ENCODE peak calls at places on chromosomes 12 and 14, in four cellular contexts. One of them, this sample, is unnamed.

GRCh38 chr12:29562167-29562776 is 64.8 kb upstream of the OVCH1 start:
- DNase-seq in IMR-90: peak; percentile 76
- DNase-seq in H9: no peak
- DNase-seq in H1: no peak
- DNase-seq in this sample: no peak

GRCh38 chr12:76346798-76347420 is 1.3 kb downstream of the BBS10 start:
- DNase-seq in H9: no peak
- DNase-seq in H1: no peak
- DNase-seq in IMR-90: peak; percentile 79
- DNase-seq in this sample: peak; percentile 43

GRCh38 chr12:54373619-54374554 is 9.6 kb upstream of the GPR84 start:
- DNase-seq in IMR-90: no peak
- DNase-seq in H1: no peak
- DNase-seq in H9: no peak
- DNase-seq in this sample: no peak

GRCh38 chr14:66403183-66403582 is 83.0 kb upstream of the CCDC196 start:
- DNase-seq in H9: no peak
- DNase-seq in IMR-90: peak; percentile 28
- DNase-seq in H1: no peak
- DNase-seq in this sample: peak; percentile 54

GRCh38 chr12:12606793-12607589 is 4.7 kb upstream of the CREBL2 start:
- DNase-seq in IMR-90: peak; percentile 65
- DNase-seq in H1: no peak
- DNase-seq in H9: no peak
- DNase-seq in this sample: peak; percentile 45

GRCh38 chr14:96461950-96462798 is 40.0 kb upstream of the PAPOLA start:
- DNase-seq in H1: no peak
- DNase-seq in IMR-90: no peak
- DNase-seq in H9: peak; percentile 43
- DNase-seq in this sample: peak; percentile 85

GRCh38 chr14:31265701-31266398 is 58.3 kb upstream of the HECTD1 start:
- DNase-seq in H1: no peak
- DNase-seq in IMR-90: peak; percentile 30
- DNase-seq in H9: no peak
- DNase-seq in this sample: no peak

GRCh38 chr12:68292157-68292940 is 38.9 kb upstream of the IL22 start:
- DNase-seq in H1: no peak
- DNase-seq in H9: no peak
- DNase-seq in IMR-90: no peak
- DNase-seq in this sample: no peak

GRCh38 chr12:51972424-51972812 is 20.9 kb downstream of the ACVR1B start:
- DNase-seq in H1: no peak
- DNase-seq in IMR-90: no peak
- DNase-seq in H9: no peak
- DNase-seq in this sample: peak; percentile 34

GRCh38 chr14:22002860-22003284 is 329.3 kb upstream of the OR4E1 start:
- DNase-seq in IMR-90: no peak
- DNase-seq in H1: peak; percentile 76
- DNase-seq in H9: peak; percentile 69
- DNase-seq in this sample: peak; percentile 63

GRCh38 chr14:84937044-84937443 is 592.9 kb upstream of the FLRT2 start:
- DNase-seq in IMR-90: no peak
- DNase-seq in H1: no peak
- DNase-seq in H9: no peak
- DNase-seq in this sample: no peak

GRCh38 chr12:27525373-27525772 is 1.4 kb downstream of the PPFIBP1 start:
- DNase-seq in H1: no peak
- DNase-seq in IMR-90: peak; percentile 81
- DNase-seq in H9: peak; percentile 69
- DNase-seq in this sample: peak; percentile 88

GRCh38 chr12:31245822-31246469 is 80.0 kb downstream of the SINHCAF start:
- DNase-seq in IMR-90: no peak
- DNase-seq in H9: peak; percentile 71
- DNase-seq in H1: no peak
- DNase-seq in this sample: peak; percentile 76

GRCh38 chr14:90604356-90604755 is 207.5 kb downstream of the CALM1 start:
- DNase-seq in IMR-90: no peak
- DNase-seq in H9: no peak
- DNase-seq in H1: no peak
- DNase-seq in this sample: no peak

GRCh38 chr14:28515571-28515970 is 251.0 kb upstream of the FOXG1 start:
- DNase-seq in IMR-90: peak; percentile 0
- DNase-seq in H9: no peak
- DNase-seq in H1: no peak
- DNase-seq in this sample: no peak

GRCh38 chr12:101828463-101829196 is 2.1 kb downstream of the GNPTAB start:
- DNase-seq in H9: no peak
- DNase-seq in IMR-90: no peak
- DNase-seq in H1: no peak
- DNase-seq in this sample: no peak

GRCh38 chr12:90510948-90511347 is 444.0 kb downstream of the CCER1 start:
- DNase-seq in H1: no peak
- DNase-seq in IMR-90: peak; percentile 76
- DNase-seq in H9: no peak
- DNase-seq in this sample: no peak

GRCh38 chr12:89882051-89882450 is 173.4 kb upstream of the ATP2B1 start:
- DNase-seq in IMR-90: peak; percentile 89
- DNase-seq in H1: no peak
- DNase-seq in H9: no peak
- DNase-seq in this sample: peak; percentile 23

GRCh38 chr12:15208140-15208539 is 13.1 kb downstream of the RERG start:
- DNase-seq in H1: no peak
- DNase-seq in IMR-90: no peak
- DNase-seq in H9: no peak
- DNase-seq in this sample: peak; percentile 34

GRCh38 chr12:72178871-72179270 is 93.3 kb upstream of the TRHDE start:
- DNase-seq in IMR-90: no peak
- DNase-seq in H9: no peak
- DNase-seq in H1: no peak
- DNase-seq in this sample: no peak

GRCh38 chr14:103533137-103533998 is 4.4 kb downstream of the TRMT61A start:
- DNase-seq in IMR-90: no peak
- DNase-seq in H1: no peak
- DNase-seq in H9: peak; percentile 27
- DNase-seq in this sample: no peak

GRCh38 chr12:25689996-25690501 is 137.0 kb upstream of the LMNTD1 start:
- DNase-seq in H9: no peak
- DNase-seq in IMR-90: no peak
- DNase-seq in H1: no peak
- DNase-seq in this sample: no peak

GRCh38 chr12:19066471-19067001 is 63.0 kb upstream of the PLEKHA5 start:
- DNase-seq in IMR-90: no peak
- DNase-seq in H1: no peak
- DNase-seq in H9: no peak
- DNase-seq in this sample: peak; percentile 23

GRCh38 chr12:51920046-51920445 is 12.7 kb downstream of the ACVRL1 start:
- DNase-seq in H1: no peak
- DNase-seq in IMR-90: no peak
- DNase-seq in H9: no peak
- DNase-seq in this sample: no peak

GRCh38 chr14:30005114-30005698 is 77.6 kb upstream of the PRKD1 start:
- DNase-seq in H1: no peak
- DNase-seq in IMR-90: peak; percentile 89
- DNase-seq in H9: no peak
- DNase-seq in this sample: peak; percentile 69

GRCh38 chr14:28751467-28752058 is 15.0 kb upstream of the FOXG1 start:
- DNase-seq in IMR-90: peak; percentile 49
- DNase-seq in H1: peak; percentile 72
- DNase-seq in H9: peak; percentile 72
- DNase-seq in this sample: peak; percentile 83

GRCh38 chr14:69921052-69921451 is 41.8 kb downstream of the SMOC1 start:
- DNase-seq in IMR-90: peak; percentile 92
- DNase-seq in H1: no peak
- DNase-seq in H9: no peak
- DNase-seq in this sample: no peak

GRCh38 chr14:43105305-43105704 is 1401.8 kb downstream of the FSCB start:
- DNase-seq in IMR-90: no peak
- DNase-seq in H1: no peak
- DNase-seq in H9: no peak
- DNase-seq in this sample: peak; percentile 10

GRCh38 chr14:49900973-49901372 is 8.1 kb downstream of the ARF6 start:
- DNase-seq in IMR-90: no peak
- DNase-seq in H1: no peak
- DNase-seq in H9: no peak
- DNase-seq in this sample: no peak

GRCh38 chr12:100988278-100988625 is 193.7 kb downstream of the ANO4 start:
- DNase-seq in IMR-90: no peak
- DNase-seq in H1: no peak
- DNase-seq in H9: peak; percentile 45
- DNase-seq in this sample: no peak

GRCh38 chr14:81031488-81031887 is 76.1 kb downstream of the TSHR start:
- DNase-seq in H1: no peak
- DNase-seq in IMR-90: no peak
- DNase-seq in H9: no peak
- DNase-seq in this sample: no peak

GRCh38 chr12:31221566-31221945 is 104.4 kb downstream of the SINHCAF start:
- DNase-seq in H9: no peak
- DNase-seq in IMR-90: no peak
- DNase-seq in H1: no peak
- DNase-seq in this sample: no peak

GRCh38 chr14:51067306-51067705 is 27.6 kb downstream of the TRIM9 start:
- DNase-seq in H1: no peak
- DNase-seq in H9: no peak
- DNase-seq in IMR-90: no peak
- DNase-seq in this sample: peak; percentile 60
- H4K5ac ChIP-seq in H1: no peak overlapping the region
- H4K5ac ChIP-seq in H9: no peak overlapping the region
- H4K5ac ChIP-seq in IMR-90: no peak overlapping the region
- H4K5ac ChIP-seq in this sample: no peak overlapping the region

GRCh38 chr12:109542876-109543275 is 30.4 kb downstream of the MMAB start:
- DNase-seq in H1: no peak
- DNase-seq in IMR-90: no peak
- DNase-seq in H9: no peak
- DNase-seq in this sample: no peak

GRCh38 chr12:109539508-109539907 is 33.8 kb downstream of the MMAB start:
- DNase-seq in H1: no peak
- DNase-seq in H9: no peak
- DNase-seq in IMR-90: peak; percentile 81
- DNase-seq in this sample: no peak

GRCh38 chr12:109540526-109541411 is 32.5 kb downstream of the MMAB start:
- DNase-seq in IMR-90: no peak
- DNase-seq in H1: no peak
- DNase-seq in H9: no peak
- DNase-seq in this sample: no peak

GRCh38 chr12:109542014-109542413 is 31.3 kb downstream of the MMAB start:
- DNase-seq in H1: no peak
- DNase-seq in H9: no peak
- DNase-seq in IMR-90: peak; percentile 66
- DNase-seq in this sample: peak; percentile 67

GRCh38 chr12:109541412-109541725 is 31.9 kb downstream of the MMAB start:
- DNase-seq in H1: no peak
- DNase-seq in IMR-90: peak; percentile 4
- DNase-seq in H9: no peak
- DNase-seq in this sample: no peak
- H3K56ac ChIP-seq in H1: no peak overlapping the region
- H3K56ac ChIP-seq in IMR-90: no peak overlapping the region
- H3K56ac ChIP-seq in H9: no peak overlapping the region
- H3K56ac ChIP-seq in this sample: no peak overlapping the region

GRCh38 chr12:122870163-122870842 is 25.6 kb downstream of the VPS37B start:
- DNase-seq in H9: no peak
- DNase-seq in IMR-90: no peak
- DNase-seq in H1: no peak
- DNase-seq in this sample: no peak
- H2BK15ac ChIP-seq in H9: no peak overlapping the region
- H2BK15ac ChIP-seq in IMR-90: peak overlapping the region; percentile 59
- H2BK15ac ChIP-seq in H1: no peak overlapping the region
- H2BK15ac ChIP-seq in this sample: no peak overlapping the region

GRCh38 chr14:99656171-99656570 is 11.2 kb downstream of the HHIPL1 start:
- DNase-seq in H1: no peak
- DNase-seq in H9: no peak
- DNase-seq in IMR-90: no peak
- DNase-seq in this sample: no peak

GRCh38 chr14:99654235-99655000 is 9.5 kb downstream of the HHIPL1 start:
- DNase-seq in H1: no peak
- DNase-seq in IMR-90: peak; percentile 81
- DNase-seq in H9: no peak
- DNase-seq in this sample: no peak

GRCh38 chr14:99651953-99652746 is 7.2 kb downstream of the HHIPL1 start:
- DNase-seq in H1: no peak
- DNase-seq in IMR-90: no peak
- DNase-seq in H9: no peak
- DNase-seq in this sample: no peak

GRCh38 chr14:99655521-99655920 is 10.6 kb downstream of the HHIPL1 start:
- DNase-seq in IMR-90: peak; percentile 71
- DNase-seq in H9: no peak
- DNase-seq in H1: no peak
- DNase-seq in this sample: no peak

DNA sequence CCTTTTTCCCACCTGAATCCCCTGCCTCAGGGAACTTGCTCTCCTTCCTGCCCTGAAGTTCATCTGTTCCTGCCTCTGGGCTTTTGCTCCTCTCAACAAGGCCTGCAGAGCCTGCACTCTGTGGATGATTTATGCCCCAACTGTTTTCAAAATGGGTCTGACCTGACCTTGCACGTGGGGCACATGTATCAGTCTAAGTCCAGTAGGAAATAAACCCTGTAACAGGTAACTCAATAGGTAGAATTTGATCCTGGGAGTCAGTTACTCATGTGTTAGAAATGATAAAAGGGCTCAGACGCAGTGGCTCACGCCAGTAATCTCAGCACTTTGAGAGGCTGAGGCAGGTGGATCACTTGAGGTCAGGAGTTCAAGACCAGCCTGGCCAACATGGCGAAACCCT is 8.7 kb downstream of the HHIPL1 start:
- DNase-seq in H1: no peak
- DNase-seq in IMR-90: no peak
- DNase-seq in H9: no peak
- DNase-seq in this sample: no peak
- H4K5ac ChIP-seq in H1: no peak overlapping the region
- H4K5ac ChIP-seq in IMR-90: no peak overlapping the region
- H4K5ac ChIP-seq in H9: no peak overlapping the region
- H4K5ac ChIP-seq in this sample: no peak overlapping the region

DNA sequence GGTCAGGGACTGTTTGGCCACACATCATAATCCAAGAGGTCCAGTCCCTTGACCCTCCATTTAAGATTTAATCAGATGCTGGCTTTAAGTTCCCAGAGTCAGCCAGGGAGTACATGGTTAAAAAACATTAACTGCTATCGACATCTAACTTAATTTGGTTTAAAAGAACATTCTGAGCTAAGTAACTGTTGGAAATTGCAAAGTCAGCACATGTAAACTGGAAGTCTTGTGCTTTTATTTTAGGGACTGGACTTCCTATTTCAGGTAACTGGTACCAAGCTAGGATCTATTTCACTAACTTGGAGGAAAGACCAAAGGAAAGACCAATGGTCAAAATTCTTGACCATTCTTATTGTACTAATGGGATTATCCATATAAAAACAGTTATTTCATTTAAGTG is 40.6 kb downstream of the GNS start:
- DNase-seq in H9: no peak
- DNase-seq in H1: no peak
- DNase-seq in IMR-90: no peak
- DNase-seq in this sample: no peak
- H3K56ac ChIP-seq in H9: no peak overlapping the region
- H3K56ac ChIP-seq in H1: no peak overlapping the region
- H3K56ac ChIP-seq in IMR-90: no peak overlapping the region
- H3K56ac ChIP-seq in this sample: no peak overlapping the region